ENCODE peak calls at places on chromosome 21, in ten cellular contexts. W is testis, A is HFF-Myc, Q is B cell, K is neural progenitor cell, L is glutamatergic neuron, E is astrocyte of the spinal cord, I is left ventricle myocardium inferior, G is fibroblast of mammary gland, S is AG09309. H is an unnamed sample.

GRCh38 chr21:32207096-32207716 is 71.6 kb downstream of the MIS18A start:
- DNase-seq in K (no peak), Q (no peak), E (no peak), S (no peak), A (no peak), W (no peak), G (no peak), L (no peak), I (no peak), H (no peak)

GRCh38 chr21:35563885-35564451 is 496.4 kb downstream of the SETD4 start:
- DNase-seq in E (peak; percentile 99), I (peak; percentile 66), W (peak; percentile 70), A (peak; percentile 54), K (no peak), Q (no peak), S (peak; percentile 98), L (peak; percentile 58), G (peak; percentile 99), H (no peak)

GRCh38 chr21:10272216-10272615 is 249.2 kb upstream of the TPTE start:
- DNase-seq in I (no peak), L (no peak), Q (no peak), E (no peak), S (no peak), A (peak; percentile 6), W (no peak), G (no peak), K (no peak), H (peak; percentile 5)

GRCh38 chr21:35226960-35227741 is 178.0 kb upstream of the RUNX1 start:
- DNase-seq in Q (no peak), K (no peak), G (no peak), L (no peak), E (no peak), A (no peak), I (no peak), W (no peak), S (no peak), H (peak; percentile 84)

GRCh38 chr21:24123785-24124184 is 1483.5 kb downstream of the MRPL39 start:
- DNase-seq in L (no peak), W (no peak), G (no peak), I (no peak), E (no peak), A (no peak), K (no peak), S (no peak), Q (no peak), H (no peak)

GRCh38 chr21:15264084-15264483 is 199.3 kb upstream of the NRIP1 start:
- DNase-seq in K (no peak), A (no peak), E (no peak), Q (no peak), I (no peak), G (no peak), W (no peak), L (no peak), S (no peak), H (no peak)

GRCh38 chr21:41993744-41994143 is 16.4 kb downstream of the ZBTB21 start:
- DNase-seq in K (no peak), G (peak; percentile 94), Q (no peak), W (no peak), A (peak; percentile 85), S (peak; percentile 84), L (no peak), E (peak; percentile 76), I (no peak), H (no peak)

GRCh38 chr21:35674895-35675470 is 385.3 kb downstream of the SETD4 start:
- DNase-seq in Q (no peak), S (no peak), I (no peak), L (no peak), G (peak; percentile 20), A (no peak), K (no peak), E (peak; percentile 34), W (peak; percentile 27), H (no peak)

GRCh38 chr21:25557170-25557569 is 50.1 kb downstream of the MRPL39 start:
- DNase-seq in K (no peak), A (no peak), W (no peak), I (no peak), S (no peak), G (peak; percentile 44), Q (no peak), L (no peak), E (peak; percentile 12), H (no peak)

GRCh38 chr21:32278518-32279376 is at the start of gene MIS18A:
- DNase-seq in W (peak; percentile 92), I (peak; percentile 95), G (peak; percentile 97), L (peak; percentile 98), A (peak; percentile 81), S (peak; percentile 80), K (peak; percentile 97), Q (peak; percentile 95), E (peak; percentile 96), H (peak; percentile 98)

GRCh38 chr21:38479641-38480515 is 18.4 kb downstream of the ERG start:
- DNase-seq in I (no peak), G (no peak), K (no peak), E (no peak), S (no peak), W (no peak), L (no peak), A (no peak), Q (no peak), H (no peak)
- TF ChIP-seq CTCF in I (no peak), G (no peak), K (no peak), E (no peak), S (no peak), W (no peak), L (no peak), A (no peak), Q (no peak), H (no peak)

DNA sequence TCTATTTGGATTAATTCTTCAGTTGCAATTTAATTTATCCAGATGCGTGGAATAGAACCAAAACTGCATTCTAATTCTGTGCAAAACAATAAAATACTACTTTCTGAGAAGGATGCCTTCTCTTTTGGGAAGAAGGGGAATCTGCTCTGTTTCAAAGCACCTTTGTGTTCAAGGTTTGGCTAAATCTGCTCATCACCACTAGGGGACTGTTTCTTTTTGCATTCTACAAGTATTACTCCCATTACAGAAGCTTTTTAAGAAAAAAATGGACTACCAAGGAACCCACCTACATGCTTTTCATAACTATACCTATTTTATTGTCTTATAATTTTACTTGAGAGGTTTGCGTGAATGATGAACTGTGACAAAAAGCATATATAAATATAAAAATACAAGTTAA is 18.2 kb downstream of the MRPS6 start:
- DNase-seq in L (no peak), A (no peak), E (no peak), S (no peak), I (no peak), G (no peak), K (peak; percentile 23), Q (no peak), W (no peak), H (no peak)
- TF ChIP-seq CTCF in L (peak; percentile 72), A (peak; percentile 29), E (peak; percentile 42), S (peak; percentile 34), I (peak; percentile 32), G (peak; percentile 42), K (peak; percentile 58), Q (peak; percentile 44), W (no peak), H (peak; percentile 43)

GRCh38 chr21:46112731-46113215 is 14.9 kb downstream of the COL6A2 start:
- DNase-seq in A (no peak), Q (peak; percentile 17), S (no peak), L (no peak), K (no peak), W (peak; percentile 11), E (no peak), I (no peak), G (no peak), H (peak; percentile 0)

GRCh38 chr21:46111193-46111571 is 13.3 kb downstream of the COL6A2 start:
- DNase-seq in A (no peak), G (no peak), K (no peak), Q (peak; percentile 49), E (no peak), W (no peak), I (no peak), S (no peak), L (no peak), H (no peak)

GRCh38 chr21:46113497-46114176 is 15.7 kb downstream of the COL6A2 start:
- DNase-seq in L (no peak), E (no peak), Q (peak; percentile 26), A (no peak), I (no peak), K (no peak), S (no peak), W (no peak), G (no peak), H (peak; percentile 0)

GRCh38 chr21:46110499-46111192 is 12.7 kb downstream of the COL6A2 start:
- DNase-seq in E (no peak), G (peak; percentile 39), S (no peak), W (peak; percentile 57), I (peak; percentile 79), A (no peak), K (no peak), L (peak; percentile 14), Q (peak; percentile 38), H (no peak)

DNA sequence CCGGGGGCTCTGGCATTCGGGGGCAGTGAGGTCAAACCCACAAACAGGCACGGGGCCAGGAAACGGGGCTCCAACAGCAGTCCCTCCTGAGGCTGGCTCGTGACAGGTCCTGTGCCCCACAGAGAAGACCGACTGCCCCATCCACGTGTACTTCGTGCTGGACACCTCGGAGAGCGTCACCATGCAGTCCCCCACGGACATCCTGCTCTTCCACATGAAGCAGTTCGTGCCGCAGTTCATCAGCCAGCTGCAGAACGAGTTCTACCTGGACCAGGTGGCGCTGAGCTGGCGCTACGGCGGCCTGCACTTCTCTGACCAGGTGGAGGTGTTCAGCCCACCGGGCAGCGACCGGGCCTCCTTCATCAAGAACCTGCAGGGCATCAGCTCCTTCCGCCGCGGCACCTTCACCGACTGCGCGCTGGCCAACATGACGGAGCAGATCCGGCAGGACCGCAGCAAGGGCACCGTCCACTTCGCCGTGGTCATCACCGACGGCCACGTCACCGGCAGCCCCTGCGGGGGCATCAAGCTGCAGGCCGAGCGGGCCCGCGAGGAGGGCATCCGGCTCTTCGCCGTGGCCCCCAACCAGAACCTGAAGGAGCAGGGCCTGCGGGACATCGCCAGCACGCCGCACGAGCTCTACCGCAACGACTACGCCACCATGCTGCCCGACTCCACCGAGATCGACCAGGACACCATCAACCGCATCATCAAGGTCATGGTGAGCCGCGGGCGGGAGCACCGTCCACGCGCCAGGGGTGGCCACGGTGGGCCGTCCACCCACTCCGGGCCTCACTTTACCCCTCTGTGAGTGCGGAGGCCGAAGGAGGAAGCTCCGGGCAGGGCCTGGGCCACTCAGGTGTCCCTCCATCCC is 14.2 kb downstream of the COL6A2 start:
- DNase-seq in K (no peak), L (peak; percentile 13), G (no peak), E (no peak), A (no peak), I (no peak), S (no peak), Q (peak; percentile 33), W (peak; percentile 12), H (no peak)
- TF ChIP-seq CTCF in K (no peak), L (no peak), G (no peak), E (no peak), A (no peak), I (no peak), S (no peak), Q (no peak), W (no peak), H (no peak)

DNA sequence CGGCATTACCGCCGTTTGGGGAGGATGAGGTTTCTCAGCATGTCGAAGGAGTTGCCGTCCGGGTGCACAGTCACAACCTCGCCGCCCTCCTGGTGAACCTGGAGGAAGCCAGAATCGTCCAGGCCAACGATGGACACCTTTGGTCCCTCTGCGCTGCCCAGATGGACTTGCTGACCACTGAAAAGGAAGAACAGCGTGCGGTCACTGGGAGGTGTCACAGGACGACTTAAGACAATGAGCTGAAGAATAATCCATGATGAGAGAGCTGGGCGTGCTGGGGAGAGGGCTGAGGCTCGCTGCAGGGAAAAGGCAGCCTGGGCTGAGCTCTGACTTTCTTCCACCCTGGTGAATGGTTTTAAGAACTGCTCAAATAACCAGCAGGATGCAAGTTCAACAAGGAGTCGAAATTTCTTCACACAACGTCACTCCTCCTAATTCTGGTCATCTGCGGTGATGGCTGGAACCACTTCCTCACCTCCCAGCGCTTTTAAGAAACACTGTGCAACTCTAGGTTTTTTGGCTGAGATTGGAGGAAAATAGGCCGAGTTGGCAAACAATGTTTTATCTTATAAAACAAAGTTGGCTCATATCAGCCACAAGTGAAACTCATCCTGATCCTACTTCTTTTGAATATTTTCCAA is 55.4 kb downstream of the SIM2 start:
- DNase-seq in I (no peak), K (peak; percentile 65), L (no peak), Q (no peak), G (no peak), A (no peak), W (no peak), S (no peak), E (peak; percentile 79), H (no peak)
- TF ChIP-seq CTCF in I (no peak), K (peak; percentile 21), L (no peak), Q (no peak), G (no peak), A (no peak), W (no peak), S (no peak), E (peak; percentile 3), H (no peak)

H was measured in activated CD8-positive, alpha-beta T cell treated with anti-CD3 and anti-CD28 coated beads for 36 hours.